ENCODE peak calls at places on chromosomes 5 and 9, in nine cellular contexts. Z is lower leg skin, F is AG04449, I is heart left ventricle, B is upper lobe of right lung, R is astrocyte of the cerebellum, V is pancreas, E is A549, G is choroid plexus epithelial cell. A is an unnamed sample.

GRCh38 chr5:147880461-147880860 is 1.9 kb downstream of the SCGB3A2 start:
- DNase-seq in Z (no peak), F (no peak), I (no peak), B (no peak), R (no peak), V (no peak), E (no peak), G (no peak), A (no peak)

GRCh38 chr5:163189023-163189553 is 248.3 kb upstream of the CCNG1 start:
- DNase-seq in Z (no peak), F (no peak), I (no peak), B (no peak), R (no peak), V (no peak), E (no peak), G (no peak), A (no peak)

GRCh38 chr9:9004844-9005243 is 1205.3 kb upstream of the DMAC1 start:
- DNase-seq in Z (no peak), F (no peak), I (no peak), B (no peak), R (no peak), V (no peak), E (no peak), G (no peak), A (no peak)

GRCh38 chr5:38207343-38207742 is 51.0 kb upstream of the EGFLAM start:
- DNase-seq in Z (no peak), F (no peak), I (no peak), B (no peak), R (no peak), V (no peak), E (no peak), G (peak; percentile 33), A (no peak)

GRCh38 chr5:1183424-1184162 is 17.8 kb upstream of the SLC6A19 start:
- DNase-seq in Z (no peak), F (no peak), I (no peak), B (no peak), R (no peak), V (no peak), E (no peak), G (no peak), A (no peak)

GRCh38 chr5:145540375-145540774 is 294.8 kb downstream of the PRELID2 start:
- DNase-seq in Z (no peak), F (no peak), I (no peak), B (no peak), R (no peak), V (no peak), E (no peak), G (peak; percentile 10), A (no peak)

GRCh38 chr5:674630-675011 is 18.5 kb downstream of the TPPP start:
- DNase-seq in Z (no peak), F (no peak), I (no peak), B (peak; percentile 60), R (no peak), V (no peak), E (no peak), G (no peak), A (no peak)

GRCh38 chr5:67437905-67438845 is 241.6 kb upstream of the CD180 start:
- DNase-seq in Z (no peak), F (no peak), I (no peak), B (no peak), R (no peak), V (no peak), E (no peak), G (peak; percentile 21), A (no peak)

GRCh38 chr5:166509085-166509484 is 1782.4 kb upstream of the WWC1 start:
- DNase-seq in Z (no peak), F (no peak), I (no peak), B (no peak), R (peak; percentile 22), V (no peak), E (no peak), G (no peak), A (peak; percentile 0)

GRCh38 chr5:176934309-176934930 is 35.3 kb upstream of the HK3 start:
- DNase-seq in Z (no peak), F (no peak), I (no peak), B (no peak), R (no peak), V (no peak), E (no peak), G (no peak), A (no peak)

GRCh38 chr5:50463047-50463446 is 22.0 kb upstream of the EMB start:
- DNase-seq in Z (no peak), F (no peak), I (no peak), B (no peak), R (no peak), V (no peak), E (no peak), G (no peak), A (no peak)

GRCh38 chr5:169197343-169197742 is 103.6 kb downstream of the SLIT3 start:
- DNase-seq in Z (no peak), F (no peak), I (peak; percentile 14), B (no peak), R (no peak), V (peak; percentile 49), E (peak; percentile 20), G (no peak), A (no peak)

GRCh38 chr5:169196059-169196458 is 104.9 kb downstream of the SLIT3 start:
- DNase-seq in Z (no peak), F (no peak), I (no peak), B (no peak), R (no peak), V (no peak), E (no peak), G (no peak), A (no peak)

GRCh38 chr5:169195601-169196000 is 105.3 kb downstream of the SLIT3 start:
- DNase-seq in Z (no peak), F (no peak), I (no peak), B (no peak), R (no peak), V (no peak), E (no peak), G (no peak), A (no peak)

GRCh38 chr5:169190860-169191259 is 110.1 kb downstream of the SLIT3 start:
- DNase-seq in Z (no peak), F (no peak), I (no peak), B (no peak), R (no peak), V (no peak), E (no peak), G (peak; percentile 4), A (no peak)

DNA sequence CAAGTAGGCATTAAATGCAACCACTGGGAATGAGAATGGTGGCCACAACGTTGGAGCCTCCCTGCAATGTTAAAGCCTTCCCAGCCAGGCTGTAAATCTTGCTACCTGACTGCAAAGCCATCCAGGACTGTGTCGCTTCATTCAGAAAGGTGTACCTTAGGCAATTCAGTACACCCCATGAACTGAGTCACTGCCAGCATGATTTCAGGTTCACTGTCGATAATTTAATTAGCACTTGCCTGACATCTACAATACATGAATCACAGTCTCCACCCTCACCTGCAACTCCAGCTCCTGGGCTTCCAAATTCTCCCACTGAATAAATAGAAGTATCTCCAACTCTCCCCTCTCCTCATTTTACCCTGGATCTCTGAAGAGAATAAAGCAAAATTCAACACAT is 108.4 kb downstream of the SLIT3 start:
- DNase-seq in Z (no peak), F (no peak), I (no peak), B (no peak), R (no peak), V (no peak), E (no peak), G (no peak), A (no peak)
- TF ChIP-seq CTCF in Z (no peak), F (no peak), I (no peak), B (no peak), R (no peak), V (no peak), E (no peak), G (no peak), A (no peak)

GRCh38 chr5:11785771-11786342 is 118.4 kb downstream of the CTNND2 start:
- DNase-seq in Z (no peak), F (no peak), I (peak; percentile 11), B (no peak), R (no peak), V (peak; percentile 19), E (no peak), G (no peak), A (no peak)
- H3K4me3 ChIP-seq in Z (no peak overlapping the region), F (no peak overlapping the region), I (no peak overlapping the region), B (no peak overlapping the region), R (no peak overlapping the region), V (no peak overlapping the region), E (no peak overlapping the region), G (no peak overlapping the region), A (no peak overlapping the region)

GRCh38 chr9:135090081-135090480 is 2.6 kb downstream of the OLFM1 start:
- DNase-seq in Z (no peak), F (no peak), I (no peak), B (no peak), R (no peak), V (no peak), E (no peak), G (no peak), A (no peak)
- TF ChIP-seq CTCF in Z (no peak), F (no peak), I (no peak), B (no peak), R (no peak), V (no peak), E (no peak), G (no peak), A (no peak)

GRCh38 chr9:107755267-107755666 is 265.7 kb upstream of the KLF4 start:
- DNase-seq in Z (no peak), F (peak; percentile 45), I (no peak), B (no peak), R (no peak), V (peak; percentile 40), E (no peak), G (peak; percentile 59), A (peak; percentile 86)

GRCh38 chr9:107750741-107751521 is 261.4 kb upstream of the KLF4 start:
- DNase-seq in Z (peak; percentile 97), F (peak; percentile 96), I (peak; percentile 83), B (peak; percentile 72), R (peak; percentile 98), V (peak; percentile 76), E (peak; percentile 85), G (peak; percentile 98), A (peak; percentile 96)

GRCh38 chr9:107751522-107752235 is 262.1 kb upstream of the KLF4 start:
- DNase-seq in Z (no peak), F (peak; percentile 56), I (no peak), B (no peak), R (no peak), V (peak; percentile 34), E (peak; percentile 75), G (peak; percentile 73), A (no peak)

GRCh38 chr9:107744873-107745272 is 255.3 kb upstream of the KLF4 start:
- DNase-seq in Z (no peak), F (no peak), I (no peak), B (no peak), R (no peak), V (no peak), E (no peak), G (no peak), A (no peak)

DNA sequence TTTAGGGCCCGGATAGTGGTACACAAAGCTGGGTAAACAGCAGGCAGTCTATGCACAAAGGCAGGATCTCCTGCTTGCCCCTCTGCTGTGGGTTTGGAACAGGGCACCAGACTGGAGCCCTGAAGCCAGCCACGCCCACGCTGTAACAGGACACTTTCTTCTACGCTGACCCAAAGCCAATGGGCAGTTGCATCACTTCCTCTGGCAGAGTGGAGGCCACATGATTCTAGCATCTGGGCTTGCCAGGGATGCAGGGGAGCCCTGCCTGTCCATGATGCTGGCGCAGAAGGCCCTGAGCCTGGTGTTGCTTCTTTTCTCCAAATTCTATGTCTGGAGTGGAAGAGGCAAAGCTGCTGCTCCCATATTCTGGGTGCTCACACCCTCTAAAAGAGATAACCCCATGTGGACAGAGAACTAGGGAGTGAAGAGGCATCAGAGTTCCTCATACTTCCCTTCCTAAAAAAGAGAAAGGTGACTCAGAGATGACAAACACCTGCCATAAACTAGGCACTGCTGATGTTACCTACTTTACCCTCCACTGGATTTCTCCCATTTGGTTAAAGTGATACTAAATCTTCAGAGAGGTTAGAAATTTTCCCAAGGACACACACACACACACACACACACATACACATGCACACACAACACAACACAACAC is 260.3 kb upstream of the KLF4 start:
- DNase-seq in Z (peak; percentile 98), F (peak; percentile 52), I (peak; percentile 85), B (peak; percentile 81), R (peak; percentile 80), V (peak; percentile 60), E (peak; percentile 56), G (peak; percentile 94), A (peak; percentile 96)
- H3K4me3 ChIP-seq in Z (no peak overlapping the region), F (no peak overlapping the region), I (no peak overlapping the region), B (no peak overlapping the region), R (no peak overlapping the region), V (no peak overlapping the region), E (no peak overlapping the region), G (no peak overlapping the region), A (no peak overlapping the region)